ENCODE peak calls at places on chromosome 22, in ten cellular contexts. Q is left lung; F is CD4-positive, alpha-beta T cell; U is colonic mucosa; M is breast epithelium; D is PC-9; W is cardiac fibroblast; J is fibroblast of pulmonary artery; S is AG09309; Y is fibroblast of lung. H is an unnamed sample.

GRCh38 chr22:23404689-23405365 is 175.3 kb downstream of the IGLL1 start:
- DNase-seq in F (peak), S (no peak), Q (no peak), M (no peak), D (peak), W (peak), U (no peak), Y (peak), J (peak), H (no peak)

GRCh38 chr22:26199665-26200064 is 30.4 kb downstream of the SEZ6L start:
- DNase-seq in J (no peak), U (no peak), Q (no peak), F (no peak), W (no peak), M (no peak), S (no peak), D (no peak), Y (no peak), H (no peak)

GRCh38 chr22:23815781-23816551 is 22.8 kb downstream of the DERL3 start:
- DNase-seq in U (no peak), D (no peak), M (no peak), W (no peak), S (no peak), Q (peak), J (no peak), F (no peak), Y (no peak), H (no peak)

GRCh38 chr22:39179841-39180335 is 27.4 kb upstream of the CBX7 start:
- DNase-seq in U (no peak), W (no peak), D (no peak), Y (no peak), F (no peak), S (no peak), J (no peak), M (no peak), Q (no peak), H (no peak)

GRCh38 chr22:32474635-32475427 is at the start of gene FBXO7:
- DNase-seq in W (peak), F (peak), Q (peak), U (peak), S (peak), M (peak), J (peak), Y (no peak), D (peak), H (peak)

GRCh38 chr22:32482708-32483107 is 8.1 kb downstream of the FBXO7 start:
- DNase-seq in Y (no peak), Q (no peak), D (no peak), M (no peak), U (no peak), W (no peak), S (no peak), F (no peak), J (no peak), H (no peak)

GRCh38 chr22:35987487-35987886 is 41.1 kb downstream of the RBFOX2 start:
- DNase-seq in F (no peak), S (no peak), Y (peak), D (no peak), M (no peak), J (peak), W (peak), Q (no peak), U (no peak), H (no peak)

GRCh38 chr22:46355369-46355995 is 20.0 kb downstream of the TRMU start:
- DNase-seq in U (peak), Y (peak), W (peak), D (peak), J (peak), M (peak), F (peak), S (no peak), Q (peak), H (peak)

GRCh38 chr22:46841528-46841927 is 79.1 kb downstream of the TBC1D22A start:
- DNase-seq in Q (no peak), F (no peak), D (no peak), S (no peak), J (no peak), Y (no peak), W (no peak), U (no peak), M (no peak), H (no peak)

GRCh38 chr22:45309422-45310227 is at the start of gene FAM118A:
- DNase-seq in U (peak), F (peak), Y (peak), Q (peak), S (peak), W (peak), M (peak), J (peak), D (peak), H (peak)

GRCh38 chr22:47408409-47408808 is 646.0 kb downstream of the TBC1D22A start:
- DNase-seq in J (no peak), D (no peak), Y (no peak), W (no peak), F (no peak), M (no peak), Q (no peak), U (no peak), S (no peak), H (no peak)

GRCh38 chr22:40385041-40385782 is 14.8 kb downstream of the SGSM3 start:
- DNase-seq in S (no peak), J (no peak), W (no peak), M (no peak), F (peak), Y (no peak), D (no peak), U (no peak), Q (no peak), H (no peak)

GRCh38 chr22:48088926-48089536 is 1326.6 kb downstream of the TBC1D22A start:
- DNase-seq in Y (no peak), M (no peak), S (no peak), F (no peak), Q (no peak), J (no peak), D (no peak), U (no peak), W (no peak), H (no peak)

GRCh38 chr22:28075260-28075981 is 156.4 kb upstream of the PITPNB start:
- DNase-seq in W (peak), M (no peak), J (peak), Q (no peak), F (no peak), Y (peak), D (peak), U (peak), S (peak), H (no peak)

GRCh38 chr22:33518405-33518804 is 401.9 kb downstream of the LARGE1 start:
- DNase-seq in Q (no peak), S (no peak), U (no peak), W (no peak), Y (no peak), M (no peak), D (no peak), F (no peak), J (no peak), H (no peak)

GRCh38 chr22:22109693-22110466 is 127.3 kb upstream of the TOP3B start:
- DNase-seq in D (no peak), W (no peak), U (no peak), Y (no peak), F (no peak), M (no peak), S (no peak), Q (no peak), J (no peak), H (no peak)

GRCh38 chr22:28810839-28811491 is 10.6 kb upstream of the XBP1 start:
- DNase-seq in Y (no peak), M (no peak), F (no peak), W (peak), S (no peak), U (no peak), J (peak), Q (no peak), D (no peak), H (no peak)

GRCh38 chr22:21762712-21763581 is 27.4 kb upstream of the YPEL1 start:
- DNase-seq in D (no peak), J (no peak), W (no peak), Y (no peak), F (no peak), Q (no peak), U (no peak), S (no peak), M (no peak), H (no peak)

GRCh38 chr22:46585340-46586122 is 34.7 kb upstream of the GRAMD4 start:
- DNase-seq in S (no peak), Y (no peak), W (no peak), M (no peak), J (no peak), D (no peak), Q (peak), U (no peak), F (no peak), H (no peak)

GRCh38 chr22:23242473-23243001 is 62.2 kb downstream of the BCR start:
- DNase-seq in J (no peak), S (no peak), D (no peak), Q (peak), F (no peak), Y (no peak), W (peak), U (no peak), M (no peak), H (peak)

GRCh38 chr22:46522743-46523300 is 14.6 kb downstream of the CELSR1 start:
- DNase-seq in Q (no peak), W (no peak), F (no peak), Y (no peak), J (no peak), D (no peak), M (no peak), S (no peak), U (no peak), H (no peak)

GRCh38 chr22:46633334-46633890 is 13.2 kb downstream of the GRAMD4 start:
- DNase-seq in F (no peak), D (no peak), J (no peak), Q (peak), W (no peak), S (no peak), M (no peak), U (no peak), Y (no peak), H (no peak)

GRCh38 chr22:28146401-28147304 is 227.6 kb upstream of the PITPNB start:
- DNase-seq in W (peak), M (no peak), J (peak), Y (peak), S (no peak), D (no peak), U (no peak), F (no peak), Q (no peak), H (no peak)

GRCh38 chr22:47332246-47332980 is 570.0 kb downstream of the TBC1D22A start:
- DNase-seq in F (no peak), Q (peak), W (no peak), J (no peak), S (no peak), M (no peak), U (no peak), D (no peak), Y (no peak), H (no peak)

GRCh38 chr22:33114570-33114969 is 56.4 kb upstream of the SYN3 start:
- DNase-seq in Q (no peak), M (no peak), D (no peak), Y (no peak), W (no peak), F (no peak), J (no peak), S (no peak), U (no peak), H (no peak)

GRCh38 chr22:45651931-45652528 is 19.6 kb upstream of the ATXN10 start:
- DNase-seq in S (no peak), Q (no peak), W (no peak), F (no peak), D (no peak), Y (no peak), U (no peak), J (no peak), M (no peak), H (no peak)

GRCh38 chr22:48485144-48486135 is 1342.2 kb downstream of the BRD1 start:
- DNase-seq in W (no peak), S (no peak), U (no peak), F (no peak), Q (peak), M (no peak), J (no peak), D (no peak), Y (no peak), H (no peak)

GRCh38 chr22:38834215-38834953 is 9.4 kb downstream of the NPTXR start:
- DNase-seq in Y (no peak), J (no peak), D (no peak), W (no peak), U (no peak), Q (no peak), S (no peak), F (no peak), M (no peak), H (no peak)

GRCh38 chr22:27300661-27301285 is 500.8 kb downstream of the MN1 start:
- DNase-seq in S (no peak), F (no peak), Q (no peak), M (no peak), J (no peak), Y (no peak), U (no peak), W (no peak), D (no peak), H (no peak)

GRCh38 chr22:27192135-27192900 is 534.9 kb downstream of the MIAT start:
- DNase-seq in W (peak), M (no peak), F (no peak), U (no peak), J (peak), S (no peak), D (no peak), Y (no peak), Q (no peak), H (no peak)

GRCh38 chr22:27113211-27114030 is 456.0 kb downstream of the MIAT start:
- DNase-seq in J (peak), D (peak), W (peak), F (no peak), U (peak), S (peak), Q (no peak), Y (peak), M (peak), H (peak)

GRCh38 chr22:32310777-32311176 is 46.9 kb upstream of the RFPL3 start:
- DNase-seq in F (no peak), U (no peak), M (no peak), W (no peak), Q (no peak), J (no peak), D (no peak), S (no peak), Y (no peak), H (no peak)

GRCh38 chr22:40203568-40203967 is 25.8 kb downstream of the TNRC6B start:
- DNase-seq in M (no peak), D (no peak), W (no peak), Y (peak), S (no peak), J (no peak), F (no peak), Q (no peak), U (no peak), H (no peak)

GRCh38 chr22:32776800-32777199 is 24.7 kb upstream of the TIMP3 start:
- DNase-seq in Q (no peak), U (no peak), S (no peak), D (no peak), W (no peak), F (no peak), Y (no peak), M (no peak), J (no peak), H (no peak)

GRCh38 chr22:25038239-25038638 is 85.7 kb downstream of the KIAA1671 start:
- DNase-seq in D (no peak), W (no peak), Q (no peak), U (no peak), S (no peak), J (no peak), Y (no peak), M (no peak), F (no peak), H (no peak)
- TF ChIP-seq CTCF in D (no peak), W (no peak), Q (no peak), U (no peak), S (no peak), J (no peak), Y (no peak), M (no peak), F (no peak), H (no peak)

GRCh38 chr22:30626413-30626812 is 9.2 kb upstream of the SLC35E4 start:
- DNase-seq in U (no peak), Q (no peak), D (no peak), W (no peak), J (no peak), Y (no peak), F (no peak), S (no peak), M (no peak), H (no peak)
- TF ChIP-seq CTCF in U (no peak), Q (no peak), D (no peak), W (no peak), J (no peak), Y (no peak), F (no peak), S (no peak), M (no peak), H (no peak)

DNA sequence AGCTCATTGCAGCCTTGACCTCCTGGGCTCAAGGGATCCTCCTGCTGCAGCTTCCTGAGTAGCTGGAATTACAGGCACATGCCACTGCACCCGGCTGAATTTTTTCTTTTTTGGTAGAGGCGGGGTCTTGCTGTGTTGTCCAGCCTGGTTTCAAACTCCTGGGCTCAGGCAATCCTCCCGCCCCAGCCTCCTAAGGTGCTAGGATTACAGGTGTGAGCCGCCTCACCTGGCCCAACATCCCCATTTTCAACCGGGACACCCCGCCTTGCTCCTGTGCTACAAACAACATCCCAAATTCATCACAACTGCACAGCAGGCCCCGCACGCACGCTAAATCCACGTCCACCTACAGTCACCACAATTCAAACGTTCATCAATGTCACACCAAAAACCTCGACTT is 61.0 kb downstream of the ARFGAP3 start:
- DNase-seq in M (no peak), W (no peak), U (no peak), Y (no peak), F (no peak), J (no peak), S (no peak), Q (peak), D (no peak), H (no peak)
- TF ChIP-seq CTCF in M (no peak), W (no peak), U (no peak), Y (no peak), F (no peak), J (no peak), S (no peak), Q (no peak), D (no peak), H (no peak)

GRCh38 chr22:41762980-41763779 is 37.3 kb upstream of the CCDC134 start:
- DNase-seq in D (peak), Q (no peak), Y (peak), J (peak), M (no peak), S (no peak), F (peak), W (peak), U (peak), H (peak)
- TF ChIP-seq CTCF in D (peak), Q (no peak), Y (no peak), J (peak), M (no peak), S (peak), F (no peak), W (peak), U (no peak), H (peak)

DNA sequence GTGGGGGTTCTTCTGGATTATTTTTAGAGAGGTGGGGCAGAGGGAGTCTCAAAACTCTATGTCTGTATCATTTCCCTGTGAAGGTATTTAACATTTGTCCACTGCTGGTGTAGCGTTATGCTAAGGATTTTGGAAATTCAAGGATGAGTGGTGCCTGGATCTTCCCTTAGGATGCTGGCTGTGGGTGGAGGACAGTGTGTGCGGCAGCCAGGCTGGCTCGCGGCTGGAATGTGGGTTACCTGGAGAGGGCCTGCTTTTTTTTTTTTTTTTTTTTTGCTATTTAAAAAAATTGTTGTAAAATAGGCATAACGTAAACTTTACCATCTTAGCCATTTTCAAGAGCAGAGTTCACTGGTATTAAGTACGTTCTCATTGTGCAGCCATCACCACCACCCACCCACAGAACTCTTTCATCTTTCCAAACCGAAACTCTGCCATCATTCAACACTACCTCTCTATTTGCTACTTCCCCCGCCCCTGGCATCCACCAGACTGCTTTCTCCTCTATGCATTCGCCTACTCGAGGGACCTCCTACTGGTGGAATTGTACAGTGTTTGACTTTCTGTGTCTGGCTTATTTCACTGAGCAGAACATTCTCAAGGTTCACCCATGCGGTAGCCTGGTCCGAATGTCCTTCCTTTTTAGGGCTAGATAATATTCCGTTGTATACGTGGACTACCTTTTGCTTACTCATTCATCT is 67.1 kb downstream of the PARVB start:
- DNase-seq in Q (peak), F (no peak), M (no peak), U (no peak), S (no peak), Y (no peak), D (no peak), J (peak), W (peak), H (no peak)
- TF ChIP-seq CTCF in Q (no peak), F (no peak), M (no peak), U (no peak), S (peak), Y (no peak), D (peak), J (peak), W (peak), H (peak)

GRCh38 chr22:20083891-20084546 is 4.0 kb downstream of the DGCR8 start:
- DNase-seq in Q (no peak), U (no peak), D (no peak), Y (no peak), M (no peak), J (no peak), S (no peak), F (no peak), W (no peak), H (no peak)

GRCh38 chr22:20086101-20086599 is 6.1 kb downstream of the DGCR8 start:
- DNase-seq in Y (no peak), D (no peak), M (no peak), W (no peak), J (no peak), U (no peak), S (no peak), Q (peak), F (no peak), H (no peak)

GRCh38 chr22:20083157-20083890 is 3.3 kb downstream of the DGCR8 start:
- DNase-seq in F (no peak), Q (peak), W (no peak), S (no peak), M (no peak), J (no peak), U (no peak), D (no peak), Y (no peak), H (no peak)

GRCh38 chr22:20085651-20086050 is 5.6 kb downstream of the DGCR8 start:
- DNase-seq in U (no peak), Y (no peak), D (no peak), M (no peak), J (no peak), W (no peak), F (no peak), S (no peak), Q (peak), H (no peak)

DNA sequence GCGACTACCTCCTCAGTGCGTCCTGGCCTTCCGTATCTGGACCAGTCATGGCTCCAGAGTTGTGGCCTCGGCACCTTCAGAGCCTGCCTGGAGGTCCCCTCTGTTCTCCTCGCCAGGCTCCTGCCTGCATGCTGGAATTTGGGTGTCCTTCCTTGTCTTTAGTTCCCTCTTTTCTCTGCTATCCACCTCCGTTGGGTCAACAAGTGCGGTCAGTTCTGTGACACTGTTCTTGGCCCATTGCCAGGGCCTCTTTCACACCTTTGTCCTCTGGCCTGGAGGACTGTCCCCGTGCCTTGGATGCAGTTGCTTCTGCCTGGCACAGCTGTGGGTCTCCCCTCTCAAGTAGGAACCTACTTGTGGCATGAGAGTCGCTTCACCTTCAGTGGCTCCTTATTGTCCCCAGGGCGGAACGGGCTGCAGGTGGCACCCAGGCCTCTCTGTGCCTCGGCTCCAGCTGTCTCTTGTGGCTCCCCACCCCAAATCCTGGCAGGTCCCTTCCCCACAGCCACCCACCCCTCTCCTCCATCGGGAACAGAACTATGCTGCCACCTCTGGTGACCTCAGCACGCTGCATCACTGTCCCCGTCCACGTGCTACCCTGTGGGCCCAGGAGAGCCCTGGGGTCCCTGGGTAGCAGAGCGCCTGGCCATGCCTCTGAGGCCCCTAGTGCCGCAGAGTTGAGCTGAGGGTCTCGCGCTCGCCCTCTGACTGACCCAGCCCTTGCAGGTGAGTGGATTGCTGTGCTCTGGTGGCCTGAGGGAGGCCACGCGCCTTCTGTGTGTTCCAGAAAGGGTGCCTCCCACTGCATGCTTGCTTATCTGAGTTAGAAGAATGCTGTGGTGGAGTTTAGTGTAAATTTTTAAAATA is 4.7 kb downstream of the DGCR8 start:
- DNase-seq in Y (no peak), Q (peak), J (peak), S (no peak), M (no peak), F (no peak), D (no peak), W (peak), U (no peak), H (peak)
- TF ChIP-seq CTCF in Y (peak), Q (no peak), J (peak), S (peak), M (no peak), F (no peak), D (peak), W (peak), U (no peak), H (peak)

H was measured in neural crest cell.